ENCODE peak calls at places on chromosome 2, in eight cellular contexts. D is heart right ventricle, V is PC-3, F is GM04504, B is cardiac muscle cell, A is AML-193, P is COLO829, M is left ventricle myocardium inferior. H is an unnamed sample.

GRCh38 chr2:239245107-239245506 is 155.7 kb downstream of the HDAC4 start:
- DNase-seq in D (no peak), V (no peak), F (no peak), B (no peak), A (no peak), P (no peak), M (no peak), H (no peak)

GRCh38 chr2:6957910-6958615 is 40.9 kb downstream of the RNF144A start:
- DNase-seq in D (no peak), V (no peak), F (no peak), B (peak; percentile 36), A (no peak), P (no peak), M (no peak), H (no peak)

GRCh38 chr2:52613064-52613463 is 1154.5 kb upstream of the CHAC2 start:
- DNase-seq in D (no peak), V (no peak), F (no peak), B (peak; percentile 58), A (peak; percentile 7), P (no peak), M (no peak), H (no peak)

GRCh38 chr2:73233932-73234832 is at the start of gene CCT7:
- DNase-seq in D (peak; percentile 94), V (peak; percentile 88), F (peak; percentile 71), B (peak; percentile 93), A (peak; percentile 94), P (peak; percentile 86), M (peak; percentile 85), H (peak; percentile 87)

GRCh38 chr2:71742953-71743601 is 289.7 kb downstream of the DYSF start:
- DNase-seq in D (peak; percentile 66), V (peak; percentile 96), F (peak; percentile 90), B (no peak), A (no peak), P (peak; percentile 45), M (peak; percentile 65), H (no peak)

GRCh38 chr2:60926751-60927568 is 45.6 kb downstream of the REL start:
- DNase-seq in D (no peak), V (no peak), F (no peak), B (no peak), A (peak; percentile 97), P (no peak), M (no peak), H (peak; percentile 37)

GRCh38 chr2:28665041-28665704 is 86.5 kb upstream of the PPP1CB start:
- DNase-seq in D (peak; percentile 62), V (no peak), F (no peak), B (no peak), A (no peak), P (no peak), M (peak; percentile 83), H (no peak)

GRCh38 chr2:54613794-54614257 is 109.6 kb upstream of the EML6 start:
- DNase-seq in D (no peak), V (peak; percentile 75), F (no peak), B (no peak), A (no peak), P (peak; percentile 52), M (no peak), H (no peak)

GRCh38 chr2:39512434-39512935 is 75.4 kb upstream of the MAP4K3 start:
- DNase-seq in D (no peak), V (no peak), F (no peak), B (no peak), A (no peak), P (no peak), M (peak; percentile 30), H (no peak)